ENCODE peak calls at places on chromosomes 6 and 20, in six cellular contexts. W is lower lobe of right lung, N is A673, O is heart right ventricle, P is cardiac muscle cell, D is lung. L is an unnamed sample. For H3K4me1, the result is how much of the 10 kb centered on the place peaks cover.

GRCh38 chr6:137313928-137314855 is 95.0 kb upstream of the IFNGR1 start:
- DNase-seq in W (peak), N (peak), O (peak), P (peak), D (peak), L (peak)

GRCh38 chr6:133854633-133855598 is 34.0 kb upstream of the TCF21 start:
- DNase-seq in W (no peak), N (no peak), O (no peak), P (peak), D (no peak), L (no peak)

GRCh38 chr6:106360989-106361430 is 493 bp downstream of the CRYBG1 start:
- DNase-seq in W (peak), N (peak), O (peak), P (peak), D (peak), L (no peak)

GRCh38 chr6:160379464-160379863 is 31.3 kb downstream of the SLC22A3 start:
- DNase-seq in W (no peak), N (no peak), O (no peak), P (no peak), D (no peak), L (no peak)

GRCh38 chr6:33694401-33694931 is 17.0 kb downstream of the UQCC2 start:
- DNase-seq in W (peak), N (peak), O (peak), P (peak), D (no peak), L (no peak)

GRCh38 chr6:97205936-97206335 is 77.1 kb downstream of the MMS22L start:
- DNase-seq in W (no peak), N (peak), O (no peak), P (peak), D (no peak), L (no peak)

GRCh38 chr6:26033942-26034354 is 53.3 kb upstream of the HFE start:
- DNase-seq in W (peak), N (peak), O (no peak), P (no peak), D (no peak), L (peak)

GRCh38 chr6:24344981-24345380 is 12.9 kb downstream of the DCDC2 start:
- DNase-seq in W (no peak), N (no peak), O (no peak), P (no peak), D (no peak), L (no peak)

GRCh38 chr6:30612687-30613248 is 4.3 kb downstream of the PPP1R10 start:
- DNase-seq in W (no peak), N (peak), O (no peak), P (no peak), D (no peak), L (no peak)

GRCh38 chr6:79913369-79913768 is 34.0 kb downstream of the ELOVL4 start:
- DNase-seq in W (no peak), N (no peak), O (no peak), P (no peak), D (no peak), L (no peak)

GRCh38 chr6:163741743-163742363 is 327.3 kb downstream of the QKI start:
- DNase-seq in W (no peak), N (no peak), O (no peak), P (no peak), D (no peak), L (no peak)

GRCh38 chr6:42864602-42865001 is 14.8 kb upstream of the RPL7L1 start:
- DNase-seq in W (no peak), N (no peak), O (no peak), P (no peak), D (no peak), L (peak)

GRCh38 chr6:128739112-128739511 is 143.8 kb upstream of the LAMA2 start:
- DNase-seq in W (no peak), N (no peak), O (no peak), P (no peak), D (no peak), L (no peak)

GRCh38 chr6:35165630-35166071 is 24.5 kb upstream of the TCP11 start:
- DNase-seq in W (no peak), N (no peak), O (no peak), P (no peak), D (no peak), L (no peak)

GRCh38 chr6:3318226-3318625 is 59.5 kb downstream of the PSMG4 start:
- DNase-seq in W (no peak), N (no peak), O (no peak), P (no peak), D (no peak), L (no peak)

GRCh38 chr6:154399097-154399496 is 42.5 kb upstream of the IPCEF1 start:
- DNase-seq in W (no peak), N (no peak), O (no peak), P (no peak), D (no peak), L (no peak)

GRCh38 chr6:134853111-134854055 is 96.5 kb downstream of the ALDH8A1 start:
- DNase-seq in W (no peak), N (no peak), O (no peak), P (peak), D (no peak), L (no peak)

GRCh38 chr6:135159531-135159930 is 21.6 kb upstream of the MYB start:
- DNase-seq in W (no peak), N (no peak), O (no peak), P (no peak), D (no peak), L (no peak)

GRCh38 chr6:162123797-162124196 is 603.8 kb downstream of the PRKN start:
- DNase-seq in W (no peak), N (peak), O (no peak), P (peak), D (no peak), L (no peak)

GRCh38 chr6:52976591-52977035 is 18.5 kb downstream of the GSTA4 start:
- DNase-seq in W (peak), N (no peak), O (no peak), P (no peak), D (no peak), L (no peak)

GRCh38 chr6:105272783-105273182 is 93.0 kb upstream of the POPDC3 start:
- DNase-seq in W (no peak), N (no peak), O (peak), P (peak), D (no peak), L (no peak)

GRCh38 chr20:51966296-51966971 is 164.1 kb upstream of the SALL4 start:
- DNase-seq in W (no peak), N (peak), O (peak), P (peak), D (peak), L (no peak)

GRCh38 chr6:138410048-138410735 is 6.2 kb downstream of the HEBP2 start:
- DNase-seq in W (peak), N (no peak), O (no peak), P (no peak), D (peak), L (no peak)

GRCh38 chr20:3803854-3804253 is 7.7 kb downstream of the CDC25B start:
- DNase-seq in W (peak), N (no peak), O (no peak), P (no peak), D (no peak), L (no peak)
- H3K4me1 ChIP-seq in W (half or more), N (under half), O (under half), P (under half), D (half or more), L (under half)

GRCh38 chr6:47073125-47074110 is 31.3 kb upstream of the ADGRF1 start:
- DNase-seq in W (no peak), N (no peak), O (no peak), P (no peak), D (no peak), L (no peak)
- TF ChIP-seq CTCF in W (no peak), N (peak), O (no peak), P (peak), D (no peak), L (no peak)

DNA sequence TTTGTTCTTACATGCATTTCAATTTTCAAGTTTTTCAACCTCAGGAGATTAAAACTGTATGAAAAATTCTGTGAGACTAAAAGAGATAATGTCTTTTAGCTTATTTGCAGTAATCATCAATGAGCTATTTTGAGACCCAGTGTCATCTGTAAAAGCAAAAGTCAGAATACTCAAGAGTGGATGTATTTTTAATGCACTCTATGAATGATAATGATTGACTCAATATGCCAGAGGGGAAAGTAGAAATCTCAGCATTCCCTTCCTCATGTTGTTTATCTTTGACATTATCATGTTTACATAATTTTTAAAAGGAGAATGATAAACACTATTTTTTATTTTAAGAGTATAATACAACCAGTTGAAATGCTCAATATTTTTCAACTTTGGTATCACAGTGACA is 162.1 kb downstream of the MMUT start:
- DNase-seq in W (no peak), N (no peak), O (no peak), P (no peak), D (no peak), L (no peak)
- H3K4me3 ChIP-seq in W (no peak), N (no peak), O (no peak), P (no peak), D (no peak), L (no peak)

GRCh38 chr6:116254297-116254724 is 436 bp upstream of the TSPYL4 start:
- DNase-seq in W (no peak), N (no peak), O (no peak), P (no peak), D (no peak), L (no peak)
- H3K4me1 ChIP-seq in W (half or more), N (under half), O (half or more), P (under half), D (under half), L (under half)

DNA sequence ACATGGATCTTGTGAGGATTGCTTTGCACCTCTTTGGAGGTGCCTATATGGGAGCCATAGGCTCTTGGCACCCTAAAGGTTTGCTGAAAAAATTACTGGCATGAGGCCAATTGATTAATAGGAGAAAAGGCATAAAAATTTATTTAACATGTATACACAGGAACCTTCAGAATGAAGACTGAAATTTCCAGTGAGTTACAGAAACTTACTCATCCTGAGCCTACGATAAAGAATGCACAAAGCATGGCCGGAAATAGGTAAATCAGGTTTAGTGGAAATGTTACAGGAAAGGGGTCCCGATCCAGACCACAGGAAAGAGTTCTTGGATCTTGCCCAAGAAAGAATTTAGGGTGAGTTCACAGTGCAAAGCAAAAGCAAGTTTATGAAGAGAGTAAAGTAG is 625.3 kb downstream of the MMUT start:
- DNase-seq in W (no peak), N (no peak), O (no peak), P (no peak), D (no peak), L (no peak)
- TF ChIP-seq CTCF in W (no peak), N (no peak), O (no peak), P (no peak), D (no peak), L (no peak)

DNA sequence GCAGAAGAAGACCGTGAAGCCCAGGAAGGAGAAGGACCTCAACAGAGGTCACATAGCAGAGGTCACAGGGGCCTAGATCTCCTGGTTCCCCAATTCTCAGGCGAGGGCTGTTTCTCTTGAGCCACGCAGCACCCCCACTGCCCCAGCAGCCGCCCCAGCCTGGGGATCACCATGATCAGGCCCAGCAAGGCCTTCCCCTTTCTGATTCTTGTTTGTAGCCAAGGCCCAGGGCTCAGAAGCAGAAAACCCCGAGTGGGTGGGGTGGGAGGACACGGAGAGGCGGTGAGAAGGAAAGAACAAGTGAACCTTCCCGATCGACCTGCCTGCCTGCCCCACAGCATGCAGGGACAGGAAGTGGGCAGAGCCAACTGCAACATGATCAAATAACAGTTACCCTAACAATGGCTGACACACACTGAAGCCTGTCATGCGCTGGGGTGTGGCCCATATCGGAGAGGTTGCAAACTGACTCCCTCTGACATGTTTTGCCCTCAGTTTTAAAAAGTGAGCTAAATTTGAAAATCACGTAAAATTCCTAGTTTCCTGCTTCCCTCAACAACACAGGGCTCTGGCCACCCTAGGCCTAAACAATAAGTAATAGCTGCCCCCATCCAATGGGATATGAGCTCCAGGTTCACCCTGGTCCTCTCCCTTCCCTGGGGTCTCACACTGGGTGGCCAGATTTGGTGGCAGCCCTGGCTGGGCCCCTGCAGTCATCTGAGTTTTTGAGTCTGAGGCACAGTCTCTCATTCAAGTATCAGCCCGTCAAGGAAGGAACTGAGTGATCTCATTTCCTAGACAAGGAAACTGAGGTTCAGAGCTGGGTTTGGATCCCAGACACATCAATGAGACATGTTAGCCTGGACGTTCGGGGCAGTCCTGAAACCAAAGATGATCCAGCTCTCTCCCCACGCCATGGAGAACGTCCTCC is 6.5 kb downstream of the PEDS1 start:
- DNase-seq in W (peak), N (peak), O (no peak), P (no peak), D (peak), L (peak)
- H3K4me3 ChIP-seq in W (peak), N (no peak), O (no peak), P (no peak), D (no peak), L (no peak)

GRCh38 chr6:156912431-156912830 is 135.3 kb downstream of the ARID1B start:
- DNase-seq in W (no peak), N (no peak), O (no peak), P (no peak), D (no peak), L (no peak)

GRCh38 chr6:156911581-156911980 is 134.4 kb downstream of the ARID1B start:
- DNase-seq in W (no peak), N (no peak), O (no peak), P (no peak), D (no peak), L (no peak)

GRCh38 chr6:156916108-156916801 is 139.1 kb downstream of the ARID1B start:
- DNase-seq in W (no peak), N (no peak), O (no peak), P (no peak), D (no peak), L (no peak)

GRCh38 chr6:156917213-156917612 is 140.0 kb downstream of the ARID1B start:
- DNase-seq in W (no peak), N (no peak), O (no peak), P (no peak), D (no peak), L (no peak)

GRCh38 chr6:156914171-156914570 is 137.0 kb downstream of the ARID1B start:
- DNase-seq in W (no peak), N (no peak), O (no peak), P (no peak), D (no peak), L (no peak)
- H3K4me1 ChIP-seq in W (under half), N (under half), O (half or more), P (under half), D (under half), L (under half)

L was measured in ascending aorta.